ENCODE peak calls at places on chromosome 2, in six cellular contexts. B, I, U, V, T and K are unnamed samples.

GRCh38 chr2:145615626-145616025 is 1095.7 kb upstream of the ZEB2 start:
- ATAC-seq in V (no peak), T (no peak), I (no peak), U (no peak), B (no peak), K (no peak)

GRCh38 chr2:164675698-164676097 is 54.4 kb upstream of the GRB14 start:
- ATAC-seq in T (no peak), U (no peak), V (no peak), B (no peak), I (no peak), K (no peak)

GRCh38 chr2:55961318-55961911 is 37.8 kb upstream of the EFEMP1 start:
- ATAC-seq in I (peak; percentile 76), V (no peak), T (peak; percentile 77), B (peak; percentile 76), U (no peak), K (no peak)

GRCh38 chr2:161569401-161569800 is 54.8 kb upstream of the SLC4A10 start:
- ATAC-seq in I (no peak), U (no peak), B (no peak), T (no peak), V (no peak), K (no peak)

GRCh38 chr2:189096769-189097447 is 82.7 kb downstream of the COL5A2 start:
- ATAC-seq in I (no peak), U (no peak), T (peak; percentile 79), V (no peak), B (no peak), K (no peak)

GRCh38 chr2:143875295-143876199 is 644.4 kb downstream of the ZEB2 start:
- ATAC-seq in I (no peak), V (no peak), T (no peak), B (no peak), U (no peak), K (no peak)

GRCh38 chr2:9112079-9112721 is 94.4 kb upstream of the ASAP2 start:
- ATAC-seq in V (no peak), T (peak; percentile 78), I (peak; percentile 71), B (peak; percentile 20), U (peak; percentile 16), K (peak; percentile 65)

GRCh38 chr2:28633739-28634138 is 117.9 kb upstream of the PPP1CB start:
- ATAC-seq in V (no peak), T (peak; percentile 52), U (no peak), I (no peak), B (peak; percentile 67), K (peak; percentile 63)

GRCh38 chr2:40244251-40245010 is 207.5 kb downstream of the SLC8A1 start:
- ATAC-seq in U (no peak), I (no peak), V (no peak), T (peak; percentile 98), B (peak; percentile 98), K (peak; percentile 27)

GRCh38 chr2:36461039-36461681 is 105.6 kb downstream of the CRIM1 start:
- ATAC-seq in V (peak; percentile 24), U (no peak), B (no peak), I (no peak), T (peak; percentile 65), K (peak; percentile 83)

GRCh38 chr2:53512071-53512841 is 255.3 kb upstream of the CHAC2 start:
- ATAC-seq in T (no peak), B (no peak), I (no peak), U (no peak), V (no peak), K (peak; percentile 34)

GRCh38 chr2:233331536-233331935 is 22.8 kb upstream of the DGKD start:
- ATAC-seq in V (peak; percentile 26), U (peak; percentile 74), I (peak; percentile 26), T (no peak), B (no peak), K (peak; percentile 83)
- TF ChIP-seq POLR2A in V (no peak), U (peak; percentile 25), I (no peak), T (no peak), B (no peak), K (no peak)

GRCh38 chr2:47076586-47077441 is 78.3 kb downstream of the STPG4 start:
- ATAC-seq in V (peak; percentile 41), T (peak; percentile 81), U (peak; percentile 75), I (no peak), B (peak; percentile 78), K (peak; percentile 63)
- TF ChIP-seq CTCF in V (no peak), T (no peak), U (peak; percentile 40), I (no peak), B (peak; percentile 36), K (peak; percentile 22)

GRCh38 chr2:219160186-219161017 is at the start of gene NHEJ1:
- ATAC-seq in I (peak; percentile 98), B (peak; percentile 91), U (peak; percentile 98), T (peak; percentile 94), V (peak; percentile 96), K (peak; percentile 96)
- TF ChIP-seq POLR2A in I (peak; percentile 85), B (peak; percentile 68), U (peak; percentile 84), T (peak; percentile 86), V (peak; percentile 72), K (peak; percentile 36)

DNA sequence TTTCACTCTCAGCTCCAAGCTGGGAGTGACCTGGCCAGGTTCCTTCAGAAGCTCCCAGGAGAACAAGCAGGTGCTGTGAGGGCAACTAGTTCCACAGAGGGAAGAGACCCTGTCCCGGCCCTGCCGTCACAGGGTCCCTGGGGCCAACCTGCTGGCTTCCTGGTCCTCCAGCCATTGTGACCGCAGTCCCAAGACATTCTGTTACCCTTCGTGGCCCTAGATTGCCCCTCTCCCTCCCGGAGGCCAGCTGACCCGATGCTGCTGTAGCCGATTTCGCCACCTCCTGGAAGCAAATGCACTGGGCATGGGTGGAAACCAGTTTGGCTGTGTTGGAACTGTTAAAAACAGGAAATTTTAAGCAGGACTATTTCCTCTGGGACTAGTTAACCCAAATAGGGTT is 55.4 kb downstream of the EPAS1 start:
- ATAC-seq in I (peak; percentile 55), B (no peak), U (no peak), T (no peak), V (peak; percentile 28), K (peak; percentile 40)
- TF ChIP-seq CTCF in I (peak; percentile 16), B (no peak), U (no peak), T (no peak), V (no peak), K (no peak)

GRCh38 chr2:205704101-205704741 is 21.9 kb downstream of the NRP2 start:
- ATAC-seq in U (peak; percentile 80), T (no peak), I (no peak), B (peak; percentile 66), V (peak; percentile 10), K (no peak)

GRCh38 chr2:205705511-205706397 is 23.5 kb downstream of the NRP2 start:
- ATAC-seq in B (no peak), T (no peak), I (no peak), U (no peak), V (no peak), K (no peak)

GRCh38 chr2:205709319-205709718 is 27.0 kb downstream of the NRP2 start:
- ATAC-seq in I (no peak), T (no peak), B (no peak), V (no peak), U (no peak), K (no peak)

GRCh38 chr2:205708231-205708631 is 25.9 kb downstream of the NRP2 start:
- ATAC-seq in T (no peak), I (no peak), B (no peak), V (no peak), U (no peak), K (peak; percentile 68)

DNA sequence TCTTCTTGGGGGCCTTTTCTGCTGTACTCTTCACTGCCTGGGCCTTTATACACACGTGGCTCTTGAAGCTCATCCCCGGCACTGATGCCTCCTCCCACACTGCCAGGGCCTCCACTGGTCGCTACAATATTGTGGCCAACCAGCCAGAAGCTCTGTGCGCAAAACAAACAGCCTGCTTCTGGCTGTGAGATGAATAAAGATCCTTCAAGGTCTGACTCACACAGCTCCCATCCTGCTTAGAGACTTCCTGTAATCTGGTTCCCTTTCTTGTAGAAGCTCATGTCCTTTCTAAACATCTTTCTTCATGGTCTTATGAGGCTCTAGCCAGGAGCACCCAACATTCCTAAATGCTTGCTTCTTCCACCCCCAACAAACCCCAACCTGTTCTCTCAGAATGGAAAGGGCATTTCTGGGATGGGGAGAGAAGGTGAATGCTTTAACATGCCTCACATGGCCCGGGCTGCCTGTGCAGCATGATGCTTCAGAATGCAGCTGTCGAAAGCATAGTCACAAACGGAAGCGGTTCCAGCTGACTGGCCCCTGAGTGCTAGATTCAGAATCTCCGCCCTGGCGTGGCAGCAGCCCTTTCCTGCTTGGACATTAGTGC is 24.6 kb downstream of the NRP2 start:
- ATAC-seq in V (peak; percentile 62), U (peak; percentile 83), B (no peak), T (no peak), I (no peak), K (peak; percentile 87)
- TF ChIP-seq POLR2A in V (no peak), U (no peak), B (no peak), T (no peak), I (no peak), K (no peak)